ENCODE peak calls at places on chromosomes 4 and X, in four cellular contexts. One of them, this sample, is unnamed.

GRCh38 chr4:8108991-8109390 is 49.6 kb downstream of the ABLIM2 start:
- DNase-seq in H7: peak
- DNase-seq in ascending aorta: no peak
- DNase-seq in mammary epithelial cell: no peak
- DNase-seq in this sample: no peak

GRCh38 chr4:122980860-122981259 is 58.5 kb upstream of the NUDT6 start:
- DNase-seq in ascending aorta: no peak
- DNase-seq in mammary epithelial cell: no peak
- DNase-seq in H7: no peak
- DNase-seq in this sample: no peak

GRCh38 chr4:27205994-27206393 is 345.4 kb downstream of the STIM2 start:
- DNase-seq in H7: no peak
- DNase-seq in ascending aorta: no peak
- DNase-seq in mammary epithelial cell: no peak
- DNase-seq in this sample: no peak

GRCh38 chr4:183352546-183352945 is 30.3 kb upstream of the CLDN24 start:
- DNase-seq in ascending aorta: peak
- DNase-seq in H7: no peak
- DNase-seq in mammary epithelial cell: no peak
- DNase-seq in this sample: no peak

GRCh38 chrX:53798281-53798680 is 111.8 kb upstream of the HUWE1 start:
- DNase-seq in ascending aorta: no peak
- DNase-seq in H7: no peak
- DNase-seq in mammary epithelial cell: no peak
- DNase-seq in this sample: no peak

GRCh38 chr4:175622887-175623286 is 189.2 kb downstream of the GPM6A start:
- DNase-seq in H7: peak
- DNase-seq in ascending aorta: no peak
- DNase-seq in mammary epithelial cell: no peak
- DNase-seq in this sample: no peak

GRCh38 chr4:6509587-6509986 is 37.2 kb upstream of the PPP2R2C start:
- DNase-seq in mammary epithelial cell: peak
- DNase-seq in H7: no peak
- DNase-seq in ascending aorta: peak
- DNase-seq in this sample: no peak

GRCh38 chr4:168483786-168484185 is 3.5 kb upstream of the DDX60L start:
- DNase-seq in mammary epithelial cell: no peak
- DNase-seq in ascending aorta: no peak
- DNase-seq in H7: no peak
- DNase-seq in this sample: no peak

GRCh38 chr4:184287697-184288255 is 70.1 kb upstream of the ENPP6 start:
- DNase-seq in H7: no peak
- DNase-seq in ascending aorta: no peak
- DNase-seq in mammary epithelial cell: peak
- DNase-seq in this sample: no peak

GRCh38 chrX:103376979-103377324 is 614 bp downstream of the BEX3 start:
- DNase-seq in mammary epithelial cell: no peak
- DNase-seq in ascending aorta: no peak
- DNase-seq in H7: no peak
- DNase-seq in this sample: no peak

GRCh38 chr4:45939056-45939455 is 184.8 kb downstream of the GABRG1 start:
- DNase-seq in H7: no peak
- DNase-seq in mammary epithelial cell: no peak
- DNase-seq in ascending aorta: no peak
- DNase-seq in this sample: no peak

GRCh38 chr4:186570193-186570996 is 15.0 kb upstream of the MTNR1A start:
- DNase-seq in ascending aorta: no peak
- DNase-seq in H7: no peak
- DNase-seq in mammary epithelial cell: no peak
- DNase-seq in this sample: no peak

GRCh38 chr4:2962614-2963184 is 507 bp downstream of the NOP14 start:
- DNase-seq in H7: peak
- DNase-seq in ascending aorta: peak
- DNase-seq in mammary epithelial cell: no peak
- DNase-seq in this sample: peak

GRCh38 chr4:148923881-148924280 is 481.7 kb upstream of the NR3C2 start:
- DNase-seq in H7: no peak
- DNase-seq in ascending aorta: no peak
- DNase-seq in mammary epithelial cell: no peak
- DNase-seq in this sample: no peak

GRCh38 chr4:137998666-137999429 is 243.3 kb downstream of the SLC7A11 start:
- DNase-seq in ascending aorta: no peak
- DNase-seq in H7: no peak
- DNase-seq in mammary epithelial cell: no peak
- DNase-seq in this sample: no peak

GRCh38 chr4:8470451-8471024 is 30.0 kb downstream of the TRMT44 start:
- DNase-seq in ascending aorta: no peak
- DNase-seq in mammary epithelial cell: no peak
- DNase-seq in H7: no peak
- DNase-seq in this sample: no peak

GRCh38 chr4:13678186-13678924 is 50.8 kb upstream of the BOD1L1 start:
- DNase-seq in ascending aorta: no peak
- DNase-seq in mammary epithelial cell: peak
- DNase-seq in H7: no peak
- DNase-seq in this sample: peak

GRCh38 chrX:1397441-1397840 is 5.5 kb upstream of the SLC25A6 start:
- DNase-seq in ascending aorta: no peak
- DNase-seq in H7: no peak
- DNase-seq in mammary epithelial cell: no peak
- DNase-seq in this sample: no peak

GRCh38 chr4:37793562-37793961 is 32.9 kb upstream of the PGM2 start:
- DNase-seq in H7: no peak
- DNase-seq in mammary epithelial cell: peak
- DNase-seq in ascending aorta: no peak
- DNase-seq in this sample: peak

GRCh38 chr4:127578967-127579366 is 53.8 kb upstream of the INTU start:
- DNase-seq in H7: no peak
- DNase-seq in ascending aorta: no peak
- DNase-seq in mammary epithelial cell: no peak
- DNase-seq in this sample: no peak

GRCh38 chr4:118888666-118889312 is at the start of gene SYNPO2:
- DNase-seq in H7: peak
- DNase-seq in ascending aorta: peak
- DNase-seq in mammary epithelial cell: peak
- DNase-seq in this sample: no peak

GRCh38 chr4:142984871-142985585 is 138.9 kb upstream of the INPP4B start:
- DNase-seq in ascending aorta: no peak
- DNase-seq in mammary epithelial cell: peak
- DNase-seq in H7: peak
- DNase-seq in this sample: no peak

GRCh38 chrX:134625315-134625718 is 33.0 kb downstream of the PLAC1 start:
- DNase-seq in ascending aorta: peak
- DNase-seq in H7: no peak
- DNase-seq in mammary epithelial cell: no peak
- DNase-seq in this sample: no peak

GRCh38 chr4:99965674-99966350 is 15.7 kb upstream of the H2AZ1 start:
- DNase-seq in mammary epithelial cell: no peak
- DNase-seq in H7: no peak
- DNase-seq in ascending aorta: no peak
- DNase-seq in this sample: peak

GRCh38 chr4:72312032-72312650 is 256.9 kb downstream of the ADAMTS3 start:
- DNase-seq in ascending aorta: peak
- DNase-seq in H7: peak
- DNase-seq in mammary epithelial cell: peak
- DNase-seq in this sample: no peak

GRCh38 chrX:71671043-71671829 is 3.9 kb downstream of the LOC101059915 start:
- DNase-seq in mammary epithelial cell: peak
- DNase-seq in H7: no peak
- DNase-seq in ascending aorta: no peak
- DNase-seq in this sample: peak

GRCh38 chrX:5388087-5388486 is 840.6 kb downstream of the NLGN4X start:
- DNase-seq in H7: no peak
- DNase-seq in ascending aorta: no peak
- DNase-seq in mammary epithelial cell: no peak
- DNase-seq in this sample: no peak

GRCh38 chrX:5390376-5390775 is 838.3 kb downstream of the NLGN4X start:
- DNase-seq in ascending aorta: no peak
- DNase-seq in mammary epithelial cell: no peak
- DNase-seq in H7: no peak
- DNase-seq in this sample: no peak
- H3K4me3 ChIP-seq in ascending aorta: no peak
- H3K4me3 ChIP-seq in mammary epithelial cell: no peak
- H3K4me3 ChIP-seq in H7: no peak
- H3K4me3 ChIP-seq in this sample: no peak

GRCh38 chr4:23889814-23890269 is at the start of gene PPARGC1A:
- DNase-seq in mammary epithelial cell: peak
- DNase-seq in H7: no peak
- DNase-seq in ascending aorta: peak
- DNase-seq in this sample: peak

GRCh38 chr4:23889368-23889767 is 479 bp downstream of the PPARGC1A start:
- DNase-seq in mammary epithelial cell: peak
- DNase-seq in H7: no peak
- DNase-seq in ascending aorta: no peak
- DNase-seq in this sample: no peak

GRCh38 chr4:23888421-23889319 is 1.2 kb downstream of the PPARGC1A start:
- DNase-seq in mammary epithelial cell: peak
- DNase-seq in H7: no peak
- DNase-seq in ascending aorta: no peak
- DNase-seq in this sample: no peak

GRCh38 chr4:23890369-23891063 is 669 bp upstream of the PPARGC1A start:
- DNase-seq in H7: no peak
- DNase-seq in ascending aorta: no peak
- DNase-seq in mammary epithelial cell: no peak
- DNase-seq in this sample: no peak

GRCh38 chr4:23891064-23891421 is 1.2 kb upstream of the PPARGC1A start:
- DNase-seq in mammary epithelial cell: no peak
- DNase-seq in H7: no peak
- DNase-seq in ascending aorta: no peak
- DNase-seq in this sample: no peak
- H3K4me3 ChIP-seq in mammary epithelial cell: no peak
- H3K4me3 ChIP-seq in H7: no peak
- H3K4me3 ChIP-seq in ascending aorta: peak
- H3K4me3 ChIP-seq in this sample: no peak

DNA sequence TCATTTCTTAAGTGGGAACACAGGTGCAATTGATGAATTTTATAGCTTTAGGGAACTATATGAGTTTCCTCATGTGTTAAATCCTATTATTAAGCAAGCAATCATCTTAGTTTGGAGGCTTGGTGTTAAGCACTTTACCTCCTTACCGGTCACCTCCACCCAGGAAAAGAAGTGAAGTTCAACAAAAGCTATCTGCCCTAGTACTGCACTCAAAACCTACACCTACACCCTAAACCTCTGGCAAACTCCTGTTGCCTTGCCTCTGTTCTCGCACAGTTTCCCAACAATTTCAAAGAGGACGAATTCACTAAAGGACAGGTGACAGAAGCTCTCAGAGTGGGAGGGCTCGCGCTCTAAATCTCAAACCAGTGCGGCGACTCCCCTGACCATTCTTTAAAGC is 85.7 kb upstream of the TENT5D start:
- DNase-seq in ascending aorta: no peak
- DNase-seq in mammary epithelial cell: no peak
- DNase-seq in H7: no peak
- DNase-seq in this sample: no peak
- H3K4me3 ChIP-seq in ascending aorta: peak
- H3K4me3 ChIP-seq in mammary epithelial cell: peak
- H3K4me3 ChIP-seq in H7: peak
- H3K4me3 ChIP-seq in this sample: no peak

DNA sequence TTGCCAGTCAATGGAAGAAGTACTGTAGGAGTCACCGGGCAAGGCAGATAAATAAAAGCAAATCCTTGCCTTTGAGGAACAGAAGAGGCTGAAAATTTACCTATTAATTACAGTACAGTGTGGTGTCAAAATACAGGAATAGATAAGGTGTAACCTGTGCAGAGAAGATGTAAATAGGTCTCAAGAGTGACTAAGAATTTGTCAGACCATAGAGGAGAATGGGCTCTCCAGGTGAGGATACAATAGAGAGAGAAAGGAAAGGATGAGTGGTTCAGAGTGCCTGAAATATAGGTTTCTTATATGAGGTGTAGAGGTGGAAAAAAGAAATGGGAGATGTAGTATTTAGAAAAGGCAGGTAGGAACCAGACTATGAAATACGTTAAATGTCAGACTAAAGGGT is 801 bp upstream of the ZC4H2 start:
- DNase-seq in ascending aorta: no peak
- DNase-seq in mammary epithelial cell: peak
- DNase-seq in H7: no peak
- DNase-seq in this sample: no peak
- H3K4me3 ChIP-seq in ascending aorta: no peak
- H3K4me3 ChIP-seq in mammary epithelial cell: no peak
- H3K4me3 ChIP-seq in H7: peak
- H3K4me3 ChIP-seq in this sample: no peak